ENCODE peak calls at places on chromosome 6, in six cellular contexts. One of them, this sample, is unnamed. For H3K36me3, the result is how much of the 10 kb centered on the place peaks cover.

GRCh38 chr6:26029857-26030653 is 57.2 kb upstream of the HFE start:
- DNase-seq in tibial artery: no peak
- DNase-seq in cardiac muscle cell: no peak
- DNase-seq in pancreas: no peak
- DNase-seq in CD8-positive, alpha-beta T cell: no peak
- DNase-seq in CD8-positive, alpha-beta memory T cell: no peak
- DNase-seq in this sample: no peak

GRCh38 chr6:167441653-167442644 is 117.1 kb downstream of the TTLL2 start:
- DNase-seq in cardiac muscle cell: peak
- DNase-seq in CD8-positive, alpha-beta memory T cell: no peak
- DNase-seq in CD8-positive, alpha-beta T cell: no peak
- DNase-seq in pancreas: no peak
- DNase-seq in tibial artery: no peak
- DNase-seq in this sample: no peak

GRCh38 chr6:7998103-7998725 is 66.0 kb downstream of the BLOC1S5 start:
- DNase-seq in tibial artery: no peak
- DNase-seq in CD8-positive, alpha-beta memory T cell: no peak
- DNase-seq in pancreas: no peak
- DNase-seq in CD8-positive, alpha-beta T cell: no peak
- DNase-seq in cardiac muscle cell: no peak
- DNase-seq in this sample: no peak

GRCh38 chr6:134482585-134483346 is 164.9 kb upstream of the SGK1 start:
- DNase-seq in tibial artery: peak
- DNase-seq in CD8-positive, alpha-beta T cell: no peak
- DNase-seq in CD8-positive, alpha-beta memory T cell: no peak
- DNase-seq in pancreas: no peak
- DNase-seq in cardiac muscle cell: no peak
- DNase-seq in this sample: peak

GRCh38 chr6:27119761-27120160 is 127.7 kb upstream of the PRSS16 start:
- DNase-seq in CD8-positive, alpha-beta T cell: no peak
- DNase-seq in cardiac muscle cell: no peak
- DNase-seq in pancreas: no peak
- DNase-seq in CD8-positive, alpha-beta memory T cell: no peak
- DNase-seq in tibial artery: no peak
- DNase-seq in this sample: no peak

GRCh38 chr6:132060591-132060990 is 109.4 kb upstream of the CCN2 start:
- DNase-seq in tibial artery: no peak
- DNase-seq in pancreas: no peak
- DNase-seq in CD8-positive, alpha-beta T cell: no peak
- DNase-seq in cardiac muscle cell: no peak
- DNase-seq in CD8-positive, alpha-beta memory T cell: no peak
- DNase-seq in this sample: no peak

GRCh38 chr6:27753668-27754407 is 158.4 kb downstream of the OR2B2 start:
- DNase-seq in cardiac muscle cell: peak
- DNase-seq in CD8-positive, alpha-beta memory T cell: peak
- DNase-seq in CD8-positive, alpha-beta T cell: peak
- DNase-seq in tibial artery: peak
- DNase-seq in pancreas: peak
- DNase-seq in this sample: peak

GRCh38 chr6:138030872-138031271 is 76.3 kb downstream of the PERP start:
- DNase-seq in CD8-positive, alpha-beta memory T cell: no peak
- DNase-seq in CD8-positive, alpha-beta T cell: no peak
- DNase-seq in cardiac muscle cell: no peak
- DNase-seq in pancreas: no peak
- DNase-seq in tibial artery: no peak
- DNase-seq in this sample: no peak

GRCh38 chr6:151007069-151007468 is 141.6 kb downstream of the MTHFD1L start:
- DNase-seq in pancreas: no peak
- DNase-seq in tibial artery: no peak
- DNase-seq in CD8-positive, alpha-beta memory T cell: no peak
- DNase-seq in CD8-positive, alpha-beta T cell: no peak
- DNase-seq in cardiac muscle cell: no peak
- DNase-seq in this sample: no peak

GRCh38 chr6:147222160-147222838 is 18.1 kb downstream of the STXBP5 start:
- DNase-seq in tibial artery: no peak
- DNase-seq in CD8-positive, alpha-beta T cell: no peak
- DNase-seq in CD8-positive, alpha-beta memory T cell: no peak
- DNase-seq in pancreas: no peak
- DNase-seq in cardiac muscle cell: peak
- DNase-seq in this sample: no peak

GRCh38 chr6:37587776-37588744 is 88.4 kb upstream of the CCDC167 start:
- DNase-seq in CD8-positive, alpha-beta memory T cell: no peak
- DNase-seq in tibial artery: no peak
- DNase-seq in pancreas: no peak
- DNase-seq in cardiac muscle cell: no peak
- DNase-seq in CD8-positive, alpha-beta T cell: no peak
- DNase-seq in this sample: no peak

GRCh38 chr6:79762370-79762769 is 131.2 kb downstream of the SH3BGRL2 start:
- DNase-seq in cardiac muscle cell: peak
- DNase-seq in CD8-positive, alpha-beta memory T cell: no peak
- DNase-seq in tibial artery: no peak
- DNase-seq in CD8-positive, alpha-beta T cell: no peak
- DNase-seq in pancreas: no peak
- DNase-seq in this sample: no peak

GRCh38 chr6:157263881-157264397 is 59.4 kb downstream of the TMEM242 start:
- DNase-seq in tibial artery: no peak
- DNase-seq in cardiac muscle cell: no peak
- DNase-seq in pancreas: no peak
- DNase-seq in CD8-positive, alpha-beta T cell: no peak
- DNase-seq in CD8-positive, alpha-beta memory T cell: no peak
- DNase-seq in this sample: no peak

GRCh38 chr6:37103169-37104039 is 66.5 kb upstream of the PIM1 start:
- DNase-seq in tibial artery: peak
- DNase-seq in CD8-positive, alpha-beta T cell: no peak
- DNase-seq in cardiac muscle cell: peak
- DNase-seq in CD8-positive, alpha-beta memory T cell: no peak
- DNase-seq in pancreas: peak
- DNase-seq in this sample: peak

GRCh38 chr6:119323478-119323877 is 26.1 kb downstream of the MAN1A1 start:
- DNase-seq in pancreas: no peak
- DNase-seq in tibial artery: no peak
- DNase-seq in CD8-positive, alpha-beta T cell: no peak
- DNase-seq in CD8-positive, alpha-beta memory T cell: no peak
- DNase-seq in cardiac muscle cell: no peak
- DNase-seq in this sample: no peak

GRCh38 chr6:107540465-107540857 is 50.5 kb downstream of the SOBP start:
- DNase-seq in tibial artery: no peak
- DNase-seq in pancreas: no peak
- DNase-seq in CD8-positive, alpha-beta memory T cell: no peak
- DNase-seq in cardiac muscle cell: no peak
- DNase-seq in CD8-positive, alpha-beta T cell: no peak
- DNase-seq in this sample: no peak

GRCh38 chr6:37554480-37554819 is 54.8 kb upstream of the CCDC167 start:
- DNase-seq in cardiac muscle cell: no peak
- DNase-seq in CD8-positive, alpha-beta T cell: no peak
- DNase-seq in CD8-positive, alpha-beta memory T cell: no peak
- DNase-seq in tibial artery: no peak
- DNase-seq in pancreas: no peak
- DNase-seq in this sample: no peak

DNA sequence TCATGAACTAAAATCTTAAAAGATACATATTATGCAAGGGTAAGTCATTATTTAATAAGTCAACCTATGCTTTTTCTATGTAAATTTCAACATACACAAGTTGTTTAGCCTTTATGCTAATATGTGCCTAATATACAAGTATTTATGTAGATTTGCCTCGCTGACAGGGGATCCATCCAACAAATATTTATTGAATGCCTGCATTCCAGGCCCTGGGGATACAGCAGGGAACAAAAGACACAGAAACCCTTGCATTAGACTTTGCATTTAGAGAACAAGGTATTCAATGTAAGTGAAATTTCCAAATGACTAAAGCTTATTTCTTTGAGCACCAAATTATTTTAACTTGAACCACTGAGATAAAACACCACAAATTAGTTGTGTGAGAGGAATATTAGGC is 19.1 kb downstream of the SERINC1 start:
- DNase-seq in tibial artery: no peak
- DNase-seq in pancreas: no peak
- DNase-seq in cardiac muscle cell: no peak
- DNase-seq in CD8-positive, alpha-beta T cell: no peak
- DNase-seq in CD8-positive, alpha-beta memory T cell: no peak
- DNase-seq in this sample: no peak
- H3K36me3 ChIP-seq in tibial artery: half or more
- H3K36me3 ChIP-seq in pancreas: under half
- H3K36me3 ChIP-seq in cardiac muscle cell: half or more
- H3K36me3 ChIP-seq in CD8-positive, alpha-beta T cell: half or more
- H3K36me3 ChIP-seq in CD8-positive, alpha-beta memory T cell: half or more
- H3K36me3 ChIP-seq in this sample: half or more

DNA sequence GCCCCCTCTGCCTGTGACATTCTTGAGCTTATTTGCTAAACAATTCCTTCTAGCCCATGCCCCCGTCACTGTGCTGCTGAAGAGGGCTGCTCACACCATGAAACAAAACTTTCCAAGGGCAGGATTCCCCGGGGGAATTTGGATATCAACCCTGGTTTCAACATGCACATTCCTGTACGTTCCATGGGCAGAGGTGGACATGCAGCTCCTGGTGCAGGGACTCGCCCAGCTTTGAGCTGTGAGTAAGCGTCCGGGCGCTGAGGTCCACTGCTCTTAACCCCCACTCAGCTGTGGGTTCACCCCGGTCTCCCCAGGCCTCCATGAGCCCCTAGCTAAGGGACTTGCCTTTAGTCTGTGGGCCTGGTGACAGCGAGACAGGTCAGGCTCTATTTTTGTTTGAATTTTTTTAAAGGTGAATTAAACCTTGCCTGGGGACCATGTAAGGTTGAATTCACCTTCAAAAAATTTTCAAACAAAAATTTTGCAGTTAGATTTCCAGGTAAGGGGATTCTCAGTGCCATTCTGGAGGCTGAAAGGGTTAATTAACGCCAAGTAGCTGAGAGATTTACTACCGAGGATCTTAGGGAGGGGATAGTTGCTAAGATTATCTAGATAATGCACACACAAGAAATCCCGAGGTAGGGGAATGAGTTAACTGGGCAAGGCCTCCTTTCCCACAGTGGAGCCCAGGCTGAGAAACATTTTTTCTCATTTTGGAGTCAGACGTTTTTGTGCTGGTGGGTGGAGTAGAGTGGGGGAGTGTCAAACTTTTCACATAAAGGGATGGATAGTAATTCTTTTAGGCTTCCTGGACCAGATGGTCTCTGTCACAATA is 70.3 kb upstream of the SLC22A23 start:
- DNase-seq in cardiac muscle cell: no peak
- DNase-seq in CD8-positive, alpha-beta memory T cell: no peak
- DNase-seq in tibial artery: no peak
- DNase-seq in pancreas: no peak
- DNase-seq in CD8-positive, alpha-beta T cell: no peak
- DNase-seq in this sample: no peak
- H3K4me3 ChIP-seq in cardiac muscle cell: no peak
- H3K4me3 ChIP-seq in CD8-positive, alpha-beta memory T cell: no peak
- H3K4me3 ChIP-seq in tibial artery: no peak
- H3K4me3 ChIP-seq in pancreas: no peak
- H3K4me3 ChIP-seq in CD8-positive, alpha-beta T cell: no peak
- H3K4me3 ChIP-seq in this sample: no peak

GRCh38 chr6:142167472-142167871 is 20.4 kb downstream of the VTA1 start:
- DNase-seq in tibial artery: no peak
- DNase-seq in CD8-positive, alpha-beta memory T cell: no peak
- DNase-seq in pancreas: no peak
- DNase-seq in CD8-positive, alpha-beta T cell: no peak
- DNase-seq in cardiac muscle cell: peak
- DNase-seq in this sample: no peak

GRCh38 chr6:142173980-142174379 is 26.9 kb downstream of the VTA1 start:
- DNase-seq in CD8-positive, alpha-beta memory T cell: no peak
- DNase-seq in cardiac muscle cell: no peak
- DNase-seq in CD8-positive, alpha-beta T cell: no peak
- DNase-seq in pancreas: no peak
- DNase-seq in tibial artery: no peak
- DNase-seq in this sample: no peak

GRCh38 chr6:142171351-142171750 is 24.3 kb downstream of the VTA1 start:
- DNase-seq in CD8-positive, alpha-beta memory T cell: no peak
- DNase-seq in tibial artery: no peak
- DNase-seq in cardiac muscle cell: no peak
- DNase-seq in pancreas: no peak
- DNase-seq in CD8-positive, alpha-beta T cell: no peak
- DNase-seq in this sample: no peak

GRCh38 chr6:142174681-142175080 is 27.6 kb downstream of the VTA1 start:
- DNase-seq in cardiac muscle cell: no peak
- DNase-seq in CD8-positive, alpha-beta memory T cell: no peak
- DNase-seq in CD8-positive, alpha-beta T cell: no peak
- DNase-seq in tibial artery: no peak
- DNase-seq in pancreas: no peak
- DNase-seq in this sample: no peak

DNA sequence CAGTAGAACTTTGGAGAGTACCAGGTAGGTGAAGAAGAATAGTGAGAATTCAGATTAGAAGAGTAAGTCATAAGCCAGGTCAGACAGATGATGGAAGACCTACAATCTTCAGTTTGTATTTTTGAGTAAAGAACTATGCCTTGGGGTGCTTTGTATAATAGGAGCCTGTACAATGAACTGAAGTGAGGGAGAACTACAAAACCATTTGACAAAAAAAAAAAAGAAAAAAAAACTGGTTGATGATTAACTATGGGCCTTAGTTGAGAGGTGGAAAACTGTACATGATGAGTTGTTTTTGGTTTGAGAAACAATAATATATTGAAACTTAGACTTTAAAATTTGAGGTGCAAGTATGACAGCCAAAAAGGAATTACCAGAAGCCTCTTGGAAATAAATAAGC is 25.7 kb downstream of the VTA1 start:
- DNase-seq in CD8-positive, alpha-beta memory T cell: no peak
- DNase-seq in tibial artery: no peak
- DNase-seq in cardiac muscle cell: no peak
- DNase-seq in CD8-positive, alpha-beta T cell: no peak
- DNase-seq in pancreas: no peak
- DNase-seq in this sample: no peak
- H3K36me3 ChIP-seq in CD8-positive, alpha-beta memory T cell: under half
- H3K36me3 ChIP-seq in tibial artery: under half
- H3K36me3 ChIP-seq in cardiac muscle cell: under half
- H3K36me3 ChIP-seq in CD8-positive, alpha-beta T cell: under half
- H3K36me3 ChIP-seq in pancreas: under half
- H3K36me3 ChIP-seq in this sample: under half

GRCh38 chr6:99181174-99181573 is 168.3 kb downstream of the FAXC start:
- DNase-seq in CD8-positive, alpha-beta memory T cell: no peak
- DNase-seq in cardiac muscle cell: no peak
- DNase-seq in pancreas: no peak
- DNase-seq in tibial artery: no peak
- DNase-seq in CD8-positive, alpha-beta T cell: no peak
- DNase-seq in this sample: no peak

GRCh38 chr6:99178168-99178567 is 171.3 kb downstream of the FAXC start:
- DNase-seq in cardiac muscle cell: no peak
- DNase-seq in CD8-positive, alpha-beta T cell: no peak
- DNase-seq in pancreas: no peak
- DNase-seq in tibial artery: no peak
- DNase-seq in CD8-positive, alpha-beta memory T cell: no peak
- DNase-seq in this sample: no peak

GRCh38 chr6:99183066-99183465 is 166.4 kb downstream of the FAXC start:
- DNase-seq in pancreas: no peak
- DNase-seq in CD8-positive, alpha-beta memory T cell: no peak
- DNase-seq in tibial artery: no peak
- DNase-seq in CD8-positive, alpha-beta T cell: no peak
- DNase-seq in cardiac muscle cell: no peak
- DNase-seq in this sample: no peak

DNA sequence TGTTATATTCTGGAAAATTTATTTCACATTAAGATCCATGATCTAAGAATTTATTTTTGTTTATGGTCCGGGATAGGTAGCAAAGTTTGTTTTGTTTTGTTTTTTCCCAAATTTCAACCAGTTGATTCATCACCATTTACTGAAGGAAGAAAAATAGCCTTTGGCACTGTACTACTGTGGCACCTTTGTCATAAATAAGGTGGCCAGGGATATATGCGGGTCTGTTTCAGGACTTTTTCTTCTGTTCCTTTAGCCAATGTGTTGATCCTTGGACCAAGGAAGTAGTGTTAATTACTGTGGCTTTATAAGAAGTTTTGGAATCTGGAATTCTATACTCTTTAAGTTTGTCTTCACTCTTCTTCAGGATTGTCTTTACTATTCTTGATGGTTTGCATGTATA is 171.7 kb downstream of the FAXC start:
- DNase-seq in cardiac muscle cell: no peak
- DNase-seq in tibial artery: no peak
- DNase-seq in pancreas: no peak
- DNase-seq in CD8-positive, alpha-beta T cell: no peak
- DNase-seq in CD8-positive, alpha-beta memory T cell: no peak
- DNase-seq in this sample: no peak
- H3K4me3 ChIP-seq in cardiac muscle cell: no peak
- H3K4me3 ChIP-seq in tibial artery: no peak
- H3K4me3 ChIP-seq in pancreas: no peak
- H3K4me3 ChIP-seq in CD8-positive, alpha-beta T cell: no peak
- H3K4me3 ChIP-seq in CD8-positive, alpha-beta memory T cell: no peak
- H3K4me3 ChIP-seq in this sample: no peak

This sample was measured in heart left ventricle.